ENCODE peak calls at places on chromosomes 5 and 9, in six cellular contexts. D is right cardiac atrium, E is right lobe of liver, O is right atrium auricular region, L is BE2C, Z is stomach. A is an unnamed sample. For H3K4me1 and H3K9me3, the result is how much of the 10 kb centered on the place peaks cover.

GRCh38 chr9:129630967-129631672 is 5.2 kb downstream of the NTMT1 start:
- DNase-seq in D (no peak), E (no peak), O (no peak), L (no peak), Z (no peak), A (no peak)

GRCh38 chr9:98730914-98731313 is 22.2 kb upstream of the GABBR2 start:
- DNase-seq in D (no peak), E (no peak), O (no peak), L (no peak), Z (no peak), A (no peak)

GRCh38 chr9:131417264-131418142 is 23.6 kb downstream of the PRRC2B start:
- DNase-seq in D (no peak), E (no peak), O (no peak), L (no peak), Z (no peak), A (no peak)

GRCh38 chr9:6184749-6185645 is 30.6 kb upstream of the IL33 start:
- DNase-seq in D (peak), E (no peak), O (no peak), L (no peak), Z (peak), A (no peak)

GRCh38 chr9:86663905-86664304 is 283.4 kb downstream of the GAS1 start:
- DNase-seq in D (no peak), E (no peak), O (no peak), L (no peak), Z (no peak), A (no peak)

GRCh38 chr5:56185777-56186311 is 47.3 kb downstream of the ANKRD55 start:
- DNase-seq in D (no peak), E (no peak), O (no peak), L (no peak), Z (no peak), A (no peak)

GRCh38 chr9:24479266-24479665 is 66.4 kb downstream of the IZUMO3 start:
- DNase-seq in D (no peak), E (no peak), O (no peak), L (no peak), Z (no peak), A (no peak)

GRCh38 chr5:140186155-140186753 is 11.3 kb downstream of the CYSTM1 start:
- DNase-seq in D (no peak), E (no peak), O (no peak), L (no peak), Z (no peak), A (no peak)

GRCh38 chr5:159262859-159263568 is at the start of gene UBLCP1:
- DNase-seq in D (peak), E (peak), O (peak), L (peak), Z (peak), A (peak)

GRCh38 chr9:91197232-91198181 is 164.2 kb downstream of the AUH start:
- DNase-seq in D (peak), E (peak), O (peak), L (peak), Z (peak), A (peak)

GRCh38 chr5:78888580-78889187 is 96.4 kb downstream of the ARSB start:
- DNase-seq in D (peak), E (no peak), O (no peak), L (peak), Z (no peak), A (no peak)

GRCh38 chr5:78887384-78888118 is 97.6 kb downstream of the ARSB start:
- DNase-seq in D (no peak), E (no peak), O (no peak), L (no peak), Z (no peak), A (no peak)

GRCh38 chr5:78893959-78894676 is 91.0 kb downstream of the ARSB start:
- DNase-seq in D (no peak), E (no peak), O (no peak), L (no peak), Z (no peak), A (no peak)

GRCh38 chr5:78889759-78890158 is 95.4 kb downstream of the ARSB start:
- DNase-seq in D (no peak), E (no peak), O (no peak), L (no peak), Z (no peak), A (no peak)

GRCh38 chr5:78890663-78891379 is 94.3 kb downstream of the ARSB start:
- DNase-seq in D (no peak), E (no peak), O (no peak), L (no peak), Z (no peak), A (no peak)
- H3K4me1 ChIP-seq in D (under half), E (under half), O (under half), L (under half), Z (under half), A (under half)

GRCh38 chr9:121651014-121651294 is 480 bp upstream of the DAB2IP start:
- DNase-seq in D (no peak), E (no peak), O (no peak), L (no peak), Z (no peak), A (peak)
- H3K4me3 ChIP-seq in D (peak), E (peak), O (peak), L (peak), Z (peak), A (peak)

GRCh38 chr5:100682625-100683024 is 147.5 kb downstream of the FAM174A start:
- DNase-seq in D (no peak), E (no peak), O (no peak), L (no peak), Z (no peak), A (no peak)
- H3K9me3 ChIP-seq in D (under half), E (under half), O (under half), L (under half), Z (under half), A (under half)

GRCh38 chr5:113020461-113021273 is 44.1 kb downstream of the DCP2 start:
- DNase-seq in D (no peak), E (no peak), O (no peak), L (no peak), Z (no peak), A (no peak)
- H3K4me1 ChIP-seq in D (under half), E (under half), O (under half), L (under half), Z (under half), A (under half)